ENCODE peak calls at places on chromosomes 12 and 14, in eight cellular contexts. L is Daoy; E is A673; Y is kidney tubule cell; V is DMS79 treated with DMSO at 0.1 percent for 48 hours; U is stimulated activated CD4-positive, alpha-beta T cell treated with anti-CD3 and anti-CD28 coated beads, Interleukin-2, amount 100 ng/mL, for 48 hours; X is pons; W is head of caudate nucleus. A is an unnamed sample.

GRCh38 chr12:9032202-9032964 is 43.0 kb downstream of the KLRG1 start:
- DNase-seq in L (no peak), X (no peak), E (no peak), V (no peak), Y (no peak), W (no peak), U (no peak), A (no peak)

GRCh38 chr12:38138225-38139221 is 178.1 kb upstream of the ALG10B start:
- DNase-seq in X (peak; percentile 77), E (peak; percentile 62), V (peak; percentile 4), W (peak; percentile 78), Y (peak; percentile 87), L (peak; percentile 58), U (peak; percentile 65), A (peak; percentile 60)

GRCh38 chr12:48995061-48995879 is 3.9 kb downstream of the DDN start:
- DNase-seq in U (no peak), E (peak; percentile 88), Y (peak; percentile 80), X (peak; percentile 52), L (peak; percentile 87), V (peak; percentile 80), W (peak; percentile 82), A (peak; percentile 62)

GRCh38 chr12:110079477-110080400 is 31.4 kb upstream of the C12orf76 start:
- DNase-seq in X (peak; percentile 99), Y (no peak), V (no peak), L (no peak), U (peak; percentile 58), E (no peak), W (peak; percentile 76), A (peak; percentile 68)

GRCh38 chr12:47573146-47573659 is 132.6 kb downstream of the RPAP3 start:
- DNase-seq in Y (no peak), U (no peak), V (no peak), E (no peak), W (no peak), L (no peak), X (no peak), A (no peak)

GRCh38 chr14:28157887-28158791 is 608.4 kb upstream of the FOXG1 start:
- DNase-seq in U (no peak), E (no peak), V (no peak), X (no peak), W (no peak), L (peak; percentile 69), Y (no peak), A (no peak)

GRCh38 chr12:104749555-104749954 is 208.5 kb downstream of the SLC41A2 start:
- DNase-seq in W (no peak), L (no peak), Y (no peak), U (no peak), V (no peak), X (no peak), E (no peak), A (no peak)

GRCh38 chr12:66885115-66885875 is 206.4 kb upstream of the GRIP1 start:
- DNase-seq in L (no peak), W (no peak), U (no peak), V (no peak), Y (peak; percentile 33), E (no peak), X (no peak), A (no peak)

GRCh38 chr14:32576088-32576795 is 247.1 kb downstream of the AKAP6 start:
- DNase-seq in W (peak; percentile 65), Y (peak; percentile 60), U (peak; percentile 27), E (peak; percentile 75), V (peak; percentile 76), L (peak; percentile 71), X (peak; percentile 87), A (peak; percentile 60)

GRCh38 chr12:71900091-71900490 is 38.6 kb upstream of the TPH2 start:
- DNase-seq in X (peak; percentile 4), Y (peak; percentile 28), U (no peak), L (no peak), W (no peak), V (no peak), E (peak; percentile 65), A (no peak)

GRCh38 chr12:53973093-53974042 is at the start of gene HOXC11:
- DNase-seq in X (no peak), E (peak; percentile 52), U (no peak), L (peak; percentile 70), W (no peak), V (no peak), Y (peak; percentile 60), A (peak; percentile 47)

GRCh38 chr12:93979189-93979588 is 169.2 kb upstream of the PLXNC1 start:
- DNase-seq in W (no peak), V (no peak), X (peak; percentile 34), E (no peak), L (no peak), Y (peak; percentile 42), U (no peak), A (peak; percentile 23)

GRCh38 chr14:21467620-21468019 is 9.1 kb downstream of the RAB2B start:
- DNase-seq in W (no peak), V (no peak), E (no peak), U (no peak), L (no peak), X (peak; percentile 40), Y (no peak), A (no peak)

GRCh38 chr12:119227292-119227691 is 48.6 kb downstream of the HSPB8 start:
- DNase-seq in Y (peak; percentile 31), W (no peak), E (no peak), U (no peak), L (peak; percentile 36), V (no peak), X (no peak), A (no peak)

GRCh38 chr12:39420043-39420442 is 22.9 kb downstream of the KIF21A start:
- DNase-seq in X (no peak), U (no peak), L (no peak), W (no peak), V (no peak), Y (no peak), E (no peak), A (no peak)

GRCh38 chr12:51904951-51905471 is 2.3 kb upstream of the ACVRL1 start:
- DNase-seq in W (no peak), X (no peak), V (no peak), E (no peak), L (no peak), Y (no peak), U (no peak), A (no peak)

GRCh38 chr14:64536488-64537245 is 3.9 kb upstream of the HSPA2 start:
- DNase-seq in Y (no peak), V (no peak), U (no peak), W (no peak), L (no peak), E (no peak), X (no peak), A (peak; percentile 54)

GRCh38 chr12:112838731-112839130 is 47.2 kb downstream of the RPH3A start:
- DNase-seq in E (no peak), W (no peak), X (no peak), U (no peak), L (no peak), V (no peak), Y (no peak), A (no peak)

GRCh38 chr12:5718680-5719079 is 226.4 kb downstream of the ANO2 start:
- DNase-seq in Y (no peak), E (no peak), U (no peak), X (no peak), W (no peak), V (no peak), L (peak; percentile 51), A (no peak)